ENCODE peak calls at places on chromosomes 4 and X, in six cellular contexts. B, C, U, Q, J and E are unnamed samples.

GRCh38 chr4:124610214-124610613 is 102.3 kb downstream of the ANKRD50 start:
- ATAC-seq in Q (no peak), J (no peak), B (no peak), U (no peak), C (no peak), E (no peak)

GRCh38 chr4:145618210-145618911 is 824 bp upstream of the MMAA start:
- ATAC-seq in C (peak; percentile 6), Q (no peak), B (peak; percentile 39), U (peak; percentile 13), J (no peak), E (peak; percentile 4)

GRCh38 chrX:23737413-23737812 is 5.7 kb downstream of the ACOT9 start:
- ATAC-seq in B (no peak), U (no peak), Q (peak; percentile 18), C (no peak), J (no peak), E (no peak)

GRCh38 chr4:173318648-173319211 is 15.4 kb downstream of the HMGB2 start:
- ATAC-seq in C (no peak), J (peak; percentile 70), U (peak; percentile 89), Q (peak; percentile 71), B (peak; percentile 69), E (no peak)

GRCh38 chr4:10013722-10014121 is 7.6 kb downstream of the SLC2A9 start:
- ATAC-seq in J (peak; percentile 51), U (peak; percentile 71), Q (peak; percentile 56), C (no peak), B (peak; percentile 69), E (peak; percentile 65)

GRCh38 chrX:68876731-68877130 is 47.9 kb downstream of the EFNB1 start:
- ATAC-seq in J (no peak), U (no peak), C (no peak), Q (no peak), B (no peak), E (no peak)

GRCh38 chrX:66163849-66164401 is at the start of gene HEPH:
- ATAC-seq in U (peak; percentile 80), Q (no peak), C (no peak), B (peak; percentile 65), J (no peak), E (no peak)

GRCh38 chr4:38145033-38145673 is 185.0 kb downstream of the PTTG2 start:
- ATAC-seq in B (peak; percentile 25), C (no peak), Q (no peak), U (no peak), J (no peak), E (no peak)

GRCh38 chrX:147875866-147876596 is 35.7 kb upstream of the FMR1 start:
- ATAC-seq in J (no peak), Q (no peak), U (no peak), B (no peak), C (no peak), E (no peak)

GRCh38 chrX:1599791-1600405 is 8.5 kb downstream of the AKAP17A start:
- ATAC-seq in J (no peak), Q (no peak), U (no peak), B (no peak), C (no peak), E (no peak)

GRCh38 chrX:129825746-129826505 is 17.8 kb downstream of the ZDHHC9 start:
- ATAC-seq in J (no peak), U (no peak), B (no peak), C (no peak), Q (no peak), E (no peak)

GRCh38 chrX:3585719-3586118 is 127.7 kb downstream of the PRKX start:
- ATAC-seq in C (no peak), U (no peak), Q (no peak), B (no peak), J (no peak), E (no peak)

GRCh38 chr4:177596035-177596434 is 153.8 kb upstream of the AGA start:
- ATAC-seq in U (peak; percentile 42), J (peak; percentile 100), Q (peak; percentile 92), C (no peak), B (no peak), E (no peak)

GRCh38 chr4:48766393-48766792 is 13.7 kb downstream of the FRYL start:
- ATAC-seq in Q (no peak), B (no peak), U (no peak), J (peak; percentile 43), C (no peak), E (peak; percentile 55)

GRCh38 chrX:134604701-134605271 is 53.5 kb downstream of the PLAC1 start:
- ATAC-seq in U (peak; percentile 71), J (no peak), Q (peak; percentile 15), B (peak; percentile 75), C (peak; percentile 9), E (no peak)

GRCh38 chr4:24150021-24150420 is 260.2 kb upstream of the PPARGC1A start:
- ATAC-seq in C (no peak), U (no peak), J (no peak), B (no peak), Q (no peak), E (no peak)

GRCh38 chr4:42397635-42398447 is 553 bp downstream of the SHISA3 start:
- ATAC-seq in B (peak; percentile 62), U (peak; percentile 66), J (peak; percentile 34), C (peak; percentile 21), Q (peak; percentile 53), E (no peak)

GRCh38 chrX:151753313-151754041 is 18.9 kb downstream of the CNGA2 start:
- ATAC-seq in B (peak; percentile 91), C (peak; percentile 83), J (no peak), Q (peak; percentile 37), U (peak; percentile 95), E (no peak)

GRCh38 chr4:81466841-81467671 is 4.7 kb downstream of the RASGEF1B start:
- ATAC-seq in J (no peak), B (no peak), Q (peak; percentile 25), U (no peak), C (no peak), E (no peak)

GRCh38 chr4:184536881-184537248 is 62.5 kb upstream of the IRF2 start:
- ATAC-seq in B (no peak), Q (no peak), J (peak; percentile 1), C (peak; percentile 1), U (no peak), E (peak; percentile 3)

GRCh38 chr4:128782076-128782715 is 27.3 kb upstream of the JADE1 start:
- ATAC-seq in B (peak; percentile 87), Q (peak; percentile 67), C (no peak), J (peak; percentile 43), U (peak; percentile 66), E (no peak)

GRCh38 chrX:51614353-51614752 is 4.4 kb downstream of the CENPVL3 start:
- ATAC-seq in U (no peak), C (no peak), J (peak; percentile 52), Q (peak; percentile 73), B (no peak), E (no peak)

GRCh38 chr4:53009824-53010223 is 147.7 kb downstream of the RASL11B start:
- ATAC-seq in C (no peak), U (no peak), J (no peak), B (no peak), Q (no peak), E (no peak)

GRCh38 chr4:143406523-143406922 is 69.8 kb downstream of the GAB1 start:
- ATAC-seq in J (peak; percentile 72), C (no peak), B (peak; percentile 45), Q (no peak), U (peak; percentile 75), E (peak; percentile 38)

GRCh38 chr4:67712000-67712625 is 11.2 kb upstream of the UBA6 start:
- ATAC-seq in B (no peak), U (no peak), C (no peak), J (no peak), Q (no peak), E (no peak)

GRCh38 chrX:39175418-39176057 is 374.3 kb downstream of the MID1IP1 start:
- ATAC-seq in C (no peak), B (no peak), J (no peak), Q (no peak), U (no peak), E (no peak)

GRCh38 chr4:7653510-7654414 is 219.0 kb upstream of the PSAPL1 start:
- ATAC-seq in C (no peak), J (no peak), Q (no peak), B (no peak), U (peak; percentile 27), E (no peak)

GRCh38 chr4:95701500-95701899 is 138.4 kb upstream of the PDHA2 start:
- ATAC-seq in U (peak; percentile 76), Q (no peak), C (no peak), J (no peak), B (peak; percentile 65), E (no peak)

GRCh38 chr4:66863481-66863880 is 681.8 kb downstream of the CENPC start:
- ATAC-seq in Q (no peak), J (no peak), C (no peak), U (no peak), B (no peak), E (no peak)

GRCh38 chr4:110061101-110061500 is 137.3 kb downstream of the ELOVL6 start:
- ATAC-seq in Q (no peak), J (no peak), C (no peak), U (no peak), B (no peak), E (no peak)

GRCh38 chr4:16875487-16875886 is 23.0 kb downstream of the LDB2 start:
- ATAC-seq in Q (peak; percentile 100), B (no peak), U (peak; percentile 93), C (no peak), J (no peak), E (no peak)

GRCh38 chrX:133307637-133308485 is 89.7 kb upstream of the TFDP3 start:
- ATAC-seq in C (no peak), B (peak; percentile 92), Q (no peak), U (peak; percentile 70), J (no peak), E (no peak)

GRCh38 chrX:53324803-53325202 is 43.4 kb upstream of the IQSEC2 start:
- ATAC-seq in C (no peak), U (no peak), B (no peak), J (no peak), Q (no peak), E (no peak)

GRCh38 chr4:6956434-6957147 is 47.0 kb downstream of the TBC1D14 start:
- ATAC-seq in J (no peak), U (no peak), B (no peak), C (no peak), Q (no peak), E (no peak)

GRCh38 chr4:173521474-173522159 is 8.4 kb downstream of the HAND2 start:
- ATAC-seq in Q (peak; percentile 30), J (no peak), B (peak; percentile 21), C (no peak), U (peak; percentile 27), E (no peak)

GRCh38 chr4:6938758-6939201 is 29.2 kb downstream of the TBC1D14 start:
- ATAC-seq in C (no peak), J (no peak), B (peak; percentile 47), U (peak; percentile 18), Q (no peak), E (peak; percentile 24)

GRCh38 chr4:58163172-58163571 is 1053.0 kb upstream of the IGFBP7 start:
- ATAC-seq in Q (no peak), J (no peak), C (peak; percentile 34), U (no peak), B (peak; percentile 51), E (no peak)

GRCh38 chr4:108963910-108964309 is 201.1 kb upstream of the ETNPPL start:
- ATAC-seq in B (no peak), Q (no peak), C (no peak), U (no peak), J (no peak), E (no peak)